ENCODE peak calls at places on chromosome 1, in eight cellular contexts. F is uterus, Q is nephron progenitor cell, M is MM.1S, X is fibroblast of the aortic adventitia, G is GM23338, J is fibroblast of mammary gland, A is upper lobe of right lung. O is an unnamed sample.

GRCh38 chr1:205351984-205352713 is 4.6 kb downstream of the KLHDC8A start:
- DNase-seq in A (peak; percentile 62), M (peak; percentile 49), Q (peak; percentile 70), J (peak; percentile 60), F (no peak), G (peak; percentile 64), X (peak; percentile 41), O (no peak)

GRCh38 chr1:184827600-184828368 is 73.1 kb upstream of the EDEM3 start:
- DNase-seq in M (peak; percentile 5), J (peak; percentile 60), G (no peak), Q (no peak), A (no peak), F (no peak), X (peak; percentile 82), O (no peak)

GRCh38 chr1:21175670-21176581 is 771 bp downstream of the EIF4G3 start:
- DNase-seq in J (no peak), A (peak; percentile 75), Q (peak; percentile 52), X (no peak), F (peak; percentile 51), G (peak; percentile 58), M (peak; percentile 13), O (peak; percentile 22)

GRCh38 chr1:20603473-20604464 is 14.9 kb downstream of the CDA start:
- DNase-seq in A (no peak), Q (no peak), M (no peak), G (no peak), J (peak; percentile 96), X (peak; percentile 73), F (no peak), O (no peak)

GRCh38 chr1:246689409-246689997 is 34.7 kb upstream of the SCCPDH start:
- DNase-seq in X (peak; percentile 80), M (peak; percentile 84), Q (peak; percentile 44), F (peak; percentile 27), A (peak; percentile 82), G (peak; percentile 92), J (peak; percentile 75), O (no peak)

GRCh38 chr1:17040135-17040534 is 13.7 kb downstream of the SDHB start:
- DNase-seq in F (no peak), M (no peak), X (no peak), J (no peak), G (no peak), A (no peak), Q (no peak), O (no peak)

GRCh38 chr1:91806777-91807700 is 78.9 kb downstream of the TGFBR3 start:
- DNase-seq in J (peak; percentile 65), Q (no peak), F (no peak), G (peak; percentile 45), X (peak; percentile 96), M (no peak), A (no peak), O (no peak)

GRCh38 chr1:97120821-97121220 is 399.2 kb downstream of the PTBP2 start:
- DNase-seq in F (peak; percentile 16), Q (no peak), M (no peak), G (no peak), X (no peak), A (no peak), J (no peak), O (no peak)

GRCh38 chr1:33726274-33726804 is 137.5 kb upstream of the HMGB4 start:
- DNase-seq in G (no peak), M (no peak), F (no peak), A (no peak), J (no peak), Q (no peak), X (no peak), O (no peak)

GRCh38 chr1:180937012-180937372 is 24.3 kb downstream of the KIAA1614 start:
- DNase-seq in X (no peak), J (no peak), G (no peak), F (no peak), A (no peak), M (no peak), Q (no peak), O (no peak)

GRCh38 chr1:48109390-48110009 is 112.3 kb upstream of the TRABD2B start:
- DNase-seq in X (peak; percentile 74), A (no peak), J (peak; percentile 73), F (no peak), G (peak; percentile 82), M (peak; percentile 43), Q (peak; percentile 38), O (no peak)

GRCh38 chr1:170562644-170563338 is 30.8 kb downstream of the GORAB start:
- DNase-seq in Q (no peak), F (peak; percentile 69), J (peak; percentile 92), X (peak; percentile 98), G (peak; percentile 76), A (peak; percentile 57), M (no peak), O (no peak)

GRCh38 chr1:59903136-59903754 is 23.3 kb downstream of the CYP2J2 start:
- DNase-seq in X (peak; percentile 8), G (peak; percentile 75), F (no peak), J (peak; percentile 25), M (peak; percentile 80), A (no peak), Q (peak; percentile 24), O (no peak)

GRCh38 chr1:229757226-229757625 is 131.2 kb downstream of the URB2 start:
- DNase-seq in F (no peak), Q (no peak), A (no peak), G (no peak), X (no peak), M (no peak), J (no peak), O (no peak)

GRCh38 chr1:29235955-29236742 is at the start of gene PTPRU:
- DNase-seq in X (peak; percentile 49), M (peak; percentile 73), Q (peak; percentile 96), A (peak; percentile 92), J (peak; percentile 53), G (peak; percentile 83), F (peak; percentile 87), O (peak; percentile 89)

GRCh38 chr1:216582151-216582550 is 141.1 kb downstream of the ESRRG start:
- DNase-seq in J (no peak), M (no peak), X (no peak), Q (no peak), F (no peak), G (no peak), A (no peak), O (no peak)

GRCh38 chr1:51729156-51729823 is 112.4 kb downstream of the OSBPL9 start:
- DNase-seq in A (peak; percentile 98), Q (peak; percentile 90), J (peak; percentile 85), M (peak; percentile 98), F (peak; percentile 77), X (peak; percentile 71), G (peak; percentile 96), O (peak; percentile 90)

GRCh38 chr1:154621875-154622274 is 13.9 kb upstream of the ADAR start:
- DNase-seq in J (no peak), X (no peak), F (no peak), A (no peak), M (no peak), G (no peak), Q (no peak), O (no peak)

GRCh38 chr1:148357037-148357436 is 126.1 kb downstream of the PPIAL4G start:
- DNase-seq in J (no peak), Q (no peak), F (no peak), X (no peak), A (no peak), G (no peak), M (no peak), O (no peak)

GRCh38 chr1:85555867-85556577 is 24.5 kb upstream of the CCN1 start:
- DNase-seq in G (no peak), Q (no peak), M (no peak), A (no peak), X (no peak), F (no peak), J (peak; percentile 50), O (no peak)

DNA sequence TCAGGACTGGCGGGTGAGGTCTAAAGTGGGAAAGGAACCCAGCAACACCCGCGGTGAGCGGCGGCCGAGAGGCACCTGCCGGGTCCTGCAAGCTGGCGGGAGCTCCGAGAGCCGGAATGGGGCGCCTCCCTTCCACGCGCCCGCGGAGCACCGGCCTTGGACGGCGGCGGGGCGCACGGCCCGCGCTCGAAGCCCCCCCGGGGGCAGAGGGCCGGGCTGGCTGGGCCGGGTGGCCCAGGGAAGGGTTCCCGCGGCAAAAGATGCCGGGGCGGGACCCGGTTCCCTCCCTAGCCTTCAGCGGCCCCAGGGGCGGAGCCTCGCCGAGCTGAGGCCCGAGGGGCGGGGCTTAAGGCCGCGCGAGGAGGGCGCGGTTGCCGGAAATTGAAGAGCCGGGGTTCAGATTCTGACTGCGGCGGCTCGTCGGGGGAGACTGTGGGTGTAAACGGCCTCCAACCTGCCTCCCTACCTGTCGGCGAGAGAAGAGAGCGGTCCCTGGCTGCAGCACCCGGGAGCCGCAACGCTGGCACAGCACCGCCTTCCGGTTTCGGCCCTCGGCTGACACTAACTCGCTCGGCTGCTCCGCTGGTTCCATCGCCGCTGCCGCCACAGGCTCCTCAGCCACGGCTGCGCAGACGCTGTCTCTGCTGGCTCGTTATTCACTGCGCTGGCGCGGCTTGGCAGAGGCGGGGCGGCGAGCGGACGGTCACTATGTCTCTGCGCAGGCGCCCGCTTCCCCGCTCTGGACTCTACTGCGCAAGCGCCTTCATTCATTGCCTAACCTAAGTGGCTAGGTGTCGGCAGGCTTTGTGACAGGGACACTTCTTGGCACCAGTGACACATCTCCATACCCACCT is at the start of gene RABIF:
- DNase-seq in Q (peak; percentile 96), F (peak; percentile 98), J (peak; percentile 85), X (peak; percentile 92), A (peak; percentile 99), G (peak; percentile 96), M (peak; percentile 100), O (peak; percentile 86)
- TF ChIP-seq CTCF in Q (no peak), F (peak; percentile 50), J (no peak), X (peak; percentile 47), A (peak; percentile 16), G (peak; percentile 5), M (peak; percentile 6), O (peak; percentile 23)

DNA sequence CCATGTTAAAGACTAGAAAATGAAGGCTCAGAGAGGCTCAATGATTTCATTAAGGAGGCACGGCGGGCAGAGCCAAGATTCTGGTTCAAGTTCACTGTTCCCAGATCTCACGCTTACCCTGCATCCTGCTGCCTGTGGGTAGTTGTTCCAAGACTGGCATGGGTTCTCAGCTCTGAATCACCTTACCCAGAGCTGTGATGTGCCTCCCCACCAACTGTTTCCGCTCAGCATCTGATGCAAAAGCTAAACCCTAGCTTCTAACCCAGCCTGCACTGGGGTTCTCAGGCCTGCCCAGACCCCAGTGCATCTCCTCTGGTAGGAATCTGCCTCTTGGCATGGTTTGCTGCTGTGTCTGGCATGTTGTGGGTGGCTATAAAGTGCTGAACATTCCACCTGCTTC is 11.8 kb downstream of the TNR start:
- DNase-seq in Q (no peak), A (no peak), X (no peak), M (no peak), J (no peak), G (no peak), F (no peak), O (no peak)
- TF ChIP-seq CTCF in Q (no peak), A (no peak), X (no peak), M (no peak), J (no peak), G (no peak), F (no peak), O (no peak)

GRCh38 chr1:240092301-240093119 is 827 bp downstream of the FMN2 start:
- DNase-seq in F (peak; percentile 13), X (peak; percentile 68), G (peak; percentile 57), J (peak; percentile 59), Q (peak; percentile 61), A (no peak), M (no peak), O (peak; percentile 33)
- TF ChIP-seq CTCF in F (no peak), X (peak; percentile 32), G (peak; percentile 59), J (no peak), Q (no peak), A (no peak), M (no peak), O (peak; percentile 45)

GRCh38 chr1:173666646-173667045 is 3.0 kb downstream of the ANKRD45 start:
- DNase-seq in F (no peak), J (peak; percentile 63), Q (no peak), A (no peak), M (no peak), G (no peak), X (no peak), O (no peak)

GRCh38 chr1:173669491-173669941 is at the start of gene ANKRD45:
- DNase-seq in J (peak; percentile 31), Q (peak; percentile 67), A (peak; percentile 73), M (no peak), F (peak; percentile 36), G (peak; percentile 95), X (peak; percentile 22), O (peak; percentile 39)
- TF ChIP-seq CTCF in J (no peak), Q (no peak), A (no peak), M (no peak), F (no peak), G (peak; percentile 50), X (no peak), O (peak; percentile 21)

O was measured in progenitor cell of endocrine pancreas.